ENCODE peak calls at places on chromosomes 1 and 21, in four cellular contexts. Y is NCI-H1436; J is CD8-positive, alpha-beta memory T cell; W is AG09309. V is an unnamed sample.

GRCh38 chr1:220344745-220345144 is 72.5 kb upstream of the RAB3GAP2 start:
- DNase-seq in Y (no peak), J (no peak), W (no peak), V (no peak)

GRCh38 chr21:31470896-31471694 is 127.0 kb upstream of the TIAM1 start:
- DNase-seq in Y (no peak), J (no peak), W (no peak), V (no peak)

GRCh38 chr1:206761369-206761768 is 9.2 kb upstream of the IL19 start:
- DNase-seq in Y (no peak), J (no peak), W (no peak), V (no peak)

GRCh38 chr21:29166333-29166732 is 35.9 kb downstream of the MAP3K7CL start:
- DNase-seq in Y (no peak), J (no peak), W (no peak), V (no peak)

GRCh38 chr1:45545019-45545493 is 5.6 kb upstream of the AKR1A1 start:
- DNase-seq in Y (no peak), J (no peak), W (no peak), V (no peak)

GRCh38 chr21:36542312-36543101 is 62.6 kb upstream of the CLDN14 start:
- DNase-seq in Y (no peak), J (no peak), W (no peak), V (no peak)

GRCh38 chr1:194056169-194056568 is 869.8 kb upstream of the B3GALT2 start:
- DNase-seq in Y (no peak), J (no peak), W (no peak), V (no peak)

GRCh38 chr1:33802268-33802667 is 61.6 kb upstream of the HMGB4 start:
- DNase-seq in Y (no peak), J (no peak), W (no peak), V (no peak)

GRCh38 chr1:16393255-16394177 is 26.5 kb downstream of the SZRD1 start:
- DNase-seq in Y (no peak), J (no peak), W (no peak), V (no peak)

GRCh38 chr1:227766015-227766634 is 30.9 kb downstream of the SNAP47 start:
- DNase-seq in Y (peak; percentile 11), J (peak; percentile 72), W (no peak), V (peak; percentile 89)